ENCODE peak calls at places on chromosome 10, in four cellular contexts. V is adipocyte, W is fibroblast of lung, S is astrocyte. H is an unnamed sample.
A peak's percentile ranks its signal among the peaks of the same experiment; 100 is the strongest.

GRCh38 chr10:17226891-17227303 is 1.1 kb upstream of the VIM start:
- DNase-seq in V (no peak), S (no peak), W (no peak), H (no peak)

GRCh38 chr10:81876253-81876731 is 1.3 kb downstream of the NRG3 start:
- DNase-seq in S (no peak), V (no peak), W (no peak), H (peak; percentile 57)

GRCh38 chr10:104617831-104618230 is 23.3 kb upstream of the SORCS3 start:
- DNase-seq in V (no peak), W (no peak), S (no peak), H (no peak)

GRCh38 chr10:4763513-4763912 is 62.5 kb upstream of the AKR1E2 start:
- DNase-seq in V (no peak), W (no peak), S (no peak), H (no peak)

GRCh38 chr10:63553031-63553430 is 31.8 kb downstream of the REEP3 start:
- DNase-seq in V (peak; percentile 76), W (peak; percentile 72), S (peak; percentile 88), H (no peak)

GRCh38 chr10:93464826-93465388 is 17.2 kb downstream of the MYOF start:
- DNase-seq in W (peak; percentile 44), V (no peak), S (no peak), H (no peak)

GRCh38 chr10:13708256-13708990 is 121.7 kb downstream of the PRPF18 start:
- DNase-seq in W (no peak), S (peak; percentile 52), V (no peak), H (no peak)

GRCh38 chr10:102627446-102628293 is 16.6 kb upstream of the TRIM8 start:
- DNase-seq in W (peak; percentile 62), V (peak; percentile 72), S (peak; percentile 57), H (peak; percentile 89)

GRCh38 chr10:120765241-120765803 is 85.8 kb upstream of the WDR11 start:
- DNase-seq in S (no peak), V (no peak), W (no peak), H (no peak)

GRCh38 chr10:79098596-79099015 is 29.8 kb downstream of the ZMIZ1 start:
- DNase-seq in V (no peak), W (no peak), S (peak; percentile 79), H (no peak)

GRCh38 chr10:106925187-106925586 is 239.3 kb downstream of the SORCS1 start:
- DNase-seq in W (no peak), V (no peak), S (no peak), H (no peak)

GRCh38 chr10:48981310-48981907 is 41.8 kb upstream of the LRRC18 start:
- DNase-seq in V (peak; percentile 69), W (peak; percentile 40), S (peak; percentile 6), H (no peak)

GRCh38 chr10:19819419-19820033 is 3.3 kb downstream of the PLXDC2 start:
- DNase-seq in S (peak; percentile 35), V (peak; percentile 82), W (peak; percentile 76), H (no peak)

GRCh38 chr10:129955591-129956284 is 8.3 kb downstream of the EBF3 start:
- DNase-seq in S (no peak), W (no peak), V (no peak), H (no peak)

GRCh38 chr10:102435529-102436233 is 3.3 kb upstream of the CUEDC2 start:
- DNase-seq in V (peak; percentile 44), W (no peak), S (no peak), H (no peak)

GRCh38 chr10:121994429-121994881 is 5.5 kb downstream of the TACC2 start:
- DNase-seq in V (no peak), S (no peak), W (peak; percentile 11), H (no peak)

GRCh38 chr10:79070091-79070610 is 1.4 kb downstream of the ZMIZ1 start:
- DNase-seq in W (peak; percentile 54), V (peak; percentile 78), S (no peak), H (peak; percentile 90)

GRCh38 chr10:84337199-84337598 is 8.8 kb downstream of the CCSER2 start:
- DNase-seq in S (peak; percentile 67), V (peak; percentile 86), W (peak; percentile 71), H (no peak)

GRCh38 chr10:3091921-3092320 is 24.6 kb downstream of the PFKP start:
- DNase-seq in W (no peak), S (no peak), V (no peak), H (peak; percentile 59)

GRCh38 chr10:132156382-132156781 is 30.4 kb upstream of the DPYSL4 start:
- DNase-seq in V (no peak), W (no peak), S (no peak), H (peak; percentile 59)

GRCh38 chr10:132155723-132156381 is 30.9 kb upstream of the DPYSL4 start:
- DNase-seq in W (no peak), V (no peak), S (no peak), H (peak; percentile 57)

GRCh38 chr10:132157101-132157500 is 29.6 kb upstream of the DPYSL4 start:
- DNase-seq in W (no peak), S (no peak), V (no peak), H (no peak)

GRCh38 chr10:132158810-132159209 is 27.9 kb upstream of the DPYSL4 start:
- DNase-seq in V (no peak), S (no peak), W (no peak), H (no peak)

GRCh38 chr10:132158122-132158741 is 28.5 kb upstream of the DPYSL4 start:
- DNase-seq in V (no peak), S (no peak), W (no peak), H (peak; percentile 37)
- H3K9ac ChIP-seq in V (no peak overlapping the region), S (no peak overlapping the region), W (no peak overlapping the region), H (no peak overlapping the region)

DNA sequence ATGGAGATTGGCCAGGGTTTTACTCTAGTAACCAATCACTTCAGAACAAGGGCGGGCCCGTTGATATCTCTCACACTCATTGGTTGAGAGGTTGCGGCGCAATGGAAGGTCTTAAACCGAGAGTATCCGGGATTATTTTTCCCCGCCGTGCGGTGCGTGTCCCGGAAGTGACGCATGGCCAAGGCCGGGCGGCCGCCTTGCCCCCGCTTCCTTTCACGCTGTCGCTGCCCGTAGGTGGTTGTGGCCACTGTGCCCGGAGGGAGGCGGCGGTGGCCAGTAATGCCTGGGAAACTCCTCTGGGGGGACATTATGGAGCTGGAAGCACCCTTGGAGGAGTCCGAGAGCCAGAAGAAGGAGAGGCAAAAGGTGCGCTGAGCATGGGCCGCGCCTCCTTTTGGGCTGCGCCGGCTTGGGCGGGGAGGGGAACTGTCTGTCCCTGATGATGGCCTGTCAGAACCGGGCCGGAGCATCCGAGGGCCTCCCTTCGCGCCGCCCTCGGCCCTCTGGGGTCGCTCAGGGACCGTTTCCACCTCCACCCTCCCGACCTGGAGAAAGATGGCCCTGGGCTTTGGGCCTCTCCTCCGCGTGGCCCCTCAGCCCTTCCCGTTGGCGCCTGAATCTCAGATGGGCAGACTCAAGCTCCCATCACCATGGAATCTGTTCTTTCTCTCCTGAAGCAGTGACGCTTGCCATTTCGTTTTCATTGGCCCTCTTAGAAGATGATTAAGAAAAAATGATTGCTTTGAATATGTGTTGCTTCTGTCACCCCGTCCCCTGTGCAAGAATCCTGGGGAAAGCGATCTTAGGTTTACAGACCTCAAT is at the start of gene DDX50:
- DNase-seq in W (peak; percentile 99), S (peak; percentile 99), V (peak; percentile 100), H (peak; percentile 99)
- H3K9ac ChIP-seq in W (peak within 1 kb of the TSS; percentile 94), S (peak within 1 kb of the TSS; percentile 96), V (peak within 1 kb of the TSS; percentile 90), H (peak within 1 kb of the TSS; percentile 88)

GRCh38 chr10:109027534-109028185 is 895.7 kb downstream of the XPNPEP1 start:
- DNase-seq in W (no peak), S (peak; percentile 16), V (peak; percentile 52), H (no peak)

GRCh38 chr10:109029870-109030269 is 893.4 kb downstream of the XPNPEP1 start:
- DNase-seq in V (no peak), W (no peak), S (peak; percentile 1), H (no peak)

GRCh38 chr10:109022417-109023049 is 900.8 kb downstream of the XPNPEP1 start:
- DNase-seq in W (no peak), S (no peak), V (no peak), H (no peak)

DNA sequence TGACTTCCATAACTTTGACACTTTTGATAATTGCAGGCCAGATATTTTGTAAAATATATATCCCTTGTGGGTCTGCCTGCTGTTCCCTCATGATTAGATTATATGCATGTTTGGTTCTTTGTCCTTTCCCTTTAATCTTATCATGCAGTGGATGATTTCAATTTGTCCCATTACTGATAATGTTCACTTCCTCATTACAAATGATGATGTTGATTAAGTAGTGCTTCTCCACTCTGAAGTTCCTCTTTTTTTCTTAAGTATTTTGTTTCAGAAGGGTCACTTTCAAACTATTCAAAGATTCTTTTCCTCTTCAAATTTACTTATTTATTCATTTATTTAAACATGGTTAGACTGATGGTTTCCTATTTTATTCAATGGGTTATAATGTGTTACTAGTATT is 898.1 kb downstream of the XPNPEP1 start:
- DNase-seq in V (no peak), W (no peak), S (no peak), H (no peak)
- H3K9ac ChIP-seq in V (no peak overlapping the region), W (no peak overlapping the region), S (no peak overlapping the region), H (no peak overlapping the region)

DNA sequence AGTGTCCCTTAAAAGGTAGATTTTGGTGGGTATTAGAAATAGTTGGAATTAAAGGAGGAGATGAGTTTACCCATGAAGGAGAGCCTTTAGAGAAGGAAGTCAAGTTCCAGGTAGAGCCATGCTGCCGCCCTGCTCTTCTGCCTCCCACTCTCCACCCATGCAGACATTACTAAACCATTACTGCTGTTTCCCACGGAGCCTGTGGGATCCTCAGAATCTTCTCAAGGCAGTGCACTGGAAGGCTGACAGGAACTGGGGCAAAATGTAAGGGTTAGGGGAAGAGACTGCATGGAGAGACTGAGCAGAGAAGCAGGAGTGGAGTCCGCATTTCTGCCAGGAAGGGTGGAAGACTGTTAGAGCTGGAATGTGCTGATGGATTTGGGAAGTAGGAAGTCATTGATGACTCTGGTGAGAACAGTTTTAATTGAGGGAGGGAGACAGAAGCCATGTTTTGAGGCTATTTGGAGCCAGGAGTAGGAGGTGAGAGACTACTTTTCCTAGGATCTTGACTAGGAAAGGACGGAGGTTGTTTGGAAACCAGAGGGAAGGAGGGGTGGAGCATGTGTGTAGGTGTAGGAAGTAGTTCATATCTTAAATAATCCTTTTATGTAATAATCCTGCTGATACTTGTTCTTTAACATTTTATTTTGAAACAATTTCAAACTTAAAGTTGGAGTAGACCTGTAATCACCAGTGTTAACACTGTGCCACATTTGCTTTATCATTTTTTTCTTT is 109.0 kb downstream of the CCNY start:
- DNase-seq in V (no peak), S (no peak), W (no peak), H (no peak)
- H3K9ac ChIP-seq in V (no peak overlapping the region), S (no peak overlapping the region), W (no peak overlapping the region), H (no peak overlapping the region)

GRCh38 chr10:127987467-127988380 is 80.8 kb downstream of the PTPRE start:
- DNase-seq in V (no peak), W (no peak), S (no peak), H (no peak)

GRCh38 chr10:127986543-127987466 is 79.9 kb downstream of the PTPRE start:
- DNase-seq in V (no peak), W (no peak), S (peak; percentile 43), H (no peak)

GRCh38 chr10:127991543-127992255 is 84.8 kb downstream of the PTPRE start:
- DNase-seq in W (no peak), S (peak; percentile 60), V (no peak), H (no peak)

GRCh38 chr10:127990846-127991542 is 84.1 kb downstream of the PTPRE start:
- DNase-seq in W (peak; percentile 68), V (no peak), S (peak; percentile 98), H (no peak)

DNA sequence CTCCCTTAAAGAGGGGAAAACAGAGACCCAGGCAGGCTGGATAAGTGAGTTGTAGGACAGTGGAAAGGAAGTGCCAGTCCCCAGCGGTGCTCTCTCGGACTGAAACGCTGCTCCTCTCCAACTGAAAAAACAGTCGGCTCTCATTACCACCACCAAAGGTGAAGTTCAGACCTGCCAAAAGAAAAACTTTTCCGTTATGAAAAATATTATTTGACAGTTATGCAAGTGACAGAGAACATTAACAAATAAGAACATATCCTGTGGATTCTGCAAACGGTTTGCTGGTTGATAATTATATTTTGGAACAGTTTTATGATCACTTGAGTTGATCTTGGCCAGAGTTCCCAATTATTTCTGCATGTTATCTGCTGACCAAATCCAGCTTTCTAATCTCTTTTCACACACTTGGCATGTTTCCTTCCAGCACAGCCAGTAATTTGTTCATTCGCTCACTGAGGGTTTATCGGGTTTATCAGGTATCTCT is 82.6 kb downstream of the PTPRE start:
- DNase-seq in V (no peak), S (peak; percentile 63), W (no peak), H (no peak)
- H3K9ac ChIP-seq in V (peak overlapping the region; percentile 41), S (peak overlapping the region; percentile 84), W (no peak overlapping the region), H (no peak overlapping the region)